ENCODE peak calls at places on chromosomes 6 and 20, in eight cellular contexts. R is heart right ventricle, K is WERI-Rb-1, J is lower lobe of right lung, U is psoas muscle, N is esophagus squamous epithelium, V is A549, L is pancreas. Y is an unnamed sample.

GRCh38 chr20:35145141-35145564 is 2.0 kb downstream of the EDEM2 start:
- DNase-seq in R (no peak), K (peak), L (no peak), N (no peak), J (no peak), V (peak), U (no peak), Y (no peak)

GRCh38 chr6:14028631-14029030 is 88.9 kb upstream of the CD83 start:
- DNase-seq in R (no peak), N (no peak), J (no peak), U (no peak), K (no peak), L (no peak), V (no peak), Y (no peak)

GRCh38 chr20:3334156-3334943 is 73.1 kb downstream of the DNAAF9 start:
- DNase-seq in J (no peak), V (no peak), K (no peak), L (no peak), U (no peak), N (no peak), R (no peak), Y (no peak)

GRCh38 chr6:134529921-134530320 is 212.0 kb upstream of the SGK1 start:
- DNase-seq in R (no peak), U (no peak), N (no peak), J (no peak), V (peak), L (no peak), K (no peak), Y (no peak)

GRCh38 chr6:51855310-51856082 is 231.9 kb downstream of the PKHD1 start:
- DNase-seq in V (peak), U (no peak), J (no peak), R (no peak), L (peak), N (no peak), K (peak), Y (no peak)

GRCh38 chr20:36310215-36310981 is 4.3 kb downstream of the DLGAP4 start:
- DNase-seq in R (no peak), K (no peak), V (no peak), N (no peak), L (no peak), J (no peak), U (no peak), Y (no peak)

GRCh38 chr20:64212750-64213149 is 42.8 kb upstream of the PCMTD2 start:
- DNase-seq in V (no peak), N (no peak), L (peak), J (no peak), R (peak), U (peak), K (peak), Y (peak)

GRCh38 chr6:19578489-19578888 is 258.7 kb upstream of the ID4 start:
- DNase-seq in K (no peak), N (no peak), V (no peak), U (no peak), R (no peak), L (no peak), J (no peak), Y (no peak)

GRCh38 chr20:37542281-37542680 is 14.6 kb upstream of the BLCAP start:
- DNase-seq in V (peak), J (no peak), R (no peak), L (no peak), N (no peak), K (no peak), U (no peak), Y (no peak)

GRCh38 chr20:38407321-38407720 is 27.8 kb downstream of the SNHG17 start:
- DNase-seq in K (no peak), L (no peak), N (no peak), U (no peak), V (no peak), R (peak), J (no peak), Y (no peak)

GRCh38 chr20:10221022-10221421 is 2.4 kb downstream of the SNAP25 start:
- DNase-seq in K (peak), U (no peak), J (no peak), R (no peak), V (no peak), L (no peak), N (no peak), Y (no peak)

GRCh38 chr6:56652231-56652630 is 9.5 kb upstream of the DST start:
- DNase-seq in J (no peak), L (no peak), K (no peak), U (no peak), V (no peak), R (no peak), N (no peak), Y (no peak)

GRCh38 chr6:14934844-14935243 is 311.0 kb upstream of the JARID2 start:
- DNase-seq in R (no peak), V (no peak), U (no peak), L (no peak), K (no peak), N (no peak), J (no peak), Y (no peak)

GRCh38 chr6:38715016-38715809 is at the start of gene DNAH8:
- DNase-seq in U (no peak), K (no peak), V (no peak), J (no peak), R (no peak), N (no peak), L (no peak), Y (no peak)

GRCh38 chr6:158347335-158347734 is 35.1 kb downstream of the TULP4 start:
- DNase-seq in V (no peak), U (no peak), N (no peak), R (no peak), K (peak), J (no peak), L (no peak), Y (no peak)

GRCh38 chr6:6674872-6675271 is 86.4 kb downstream of the LY86 start:
- DNase-seq in K (peak), N (no peak), V (no peak), L (no peak), J (no peak), R (no peak), U (no peak), Y (no peak)

GRCh38 chr6:28315628-28316027 is 20.3 kb downstream of the ZSCAN31 start:
- DNase-seq in R (no peak), U (no peak), K (no peak), L (no peak), N (no peak), V (no peak), J (no peak), Y (no peak)

DNA sequence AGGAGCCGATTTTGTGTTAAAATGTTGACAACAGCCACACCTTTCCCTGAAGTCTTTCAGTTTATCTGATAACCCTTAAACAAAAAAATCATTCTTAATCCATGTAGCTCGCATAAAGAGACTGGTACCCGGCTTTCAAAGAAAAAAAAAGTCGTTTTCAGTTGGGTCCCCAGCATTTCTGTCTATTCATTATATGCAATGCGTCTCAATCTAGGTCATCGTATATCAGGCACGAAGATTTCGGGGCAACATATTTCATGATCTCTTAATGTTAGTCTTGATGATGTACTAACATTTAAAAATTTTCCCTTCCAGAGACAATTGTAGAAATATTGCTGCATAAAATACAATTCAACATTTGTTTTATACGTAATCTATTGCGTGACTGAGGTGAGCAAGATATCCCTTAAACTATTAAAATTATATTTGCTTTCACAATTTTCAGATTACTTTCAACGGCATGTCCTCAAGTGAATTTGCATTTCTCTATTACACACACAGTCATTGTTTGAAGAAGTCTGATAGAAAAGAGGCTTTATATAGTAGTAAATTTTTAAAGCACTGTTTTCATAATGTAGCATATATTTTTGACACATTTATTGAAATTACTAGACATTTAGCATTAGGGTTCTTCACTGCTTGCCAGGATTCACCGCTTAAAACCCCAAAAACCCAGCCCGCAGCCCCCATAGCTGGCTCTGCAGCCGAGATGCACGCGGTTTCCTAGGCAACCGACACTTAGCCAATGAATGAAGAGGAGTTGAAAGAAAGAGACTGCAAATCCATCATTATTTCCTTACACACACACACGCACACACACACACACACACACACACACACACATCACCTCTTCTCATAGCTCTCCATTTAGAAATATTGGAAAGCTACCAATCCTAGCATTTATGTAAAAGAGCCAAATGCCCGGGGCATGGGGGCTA is 3.1 kb upstream of the TUBB2B start:
- DNase-seq in R (no peak), U (no peak), K (peak), N (no peak), J (no peak), V (no peak), L (peak), Y (peak)
- H3K4me3 ChIP-seq in R (peak), U (peak), K (peak), N (peak), J (peak), V (peak), L (peak), Y (peak)

DNA sequence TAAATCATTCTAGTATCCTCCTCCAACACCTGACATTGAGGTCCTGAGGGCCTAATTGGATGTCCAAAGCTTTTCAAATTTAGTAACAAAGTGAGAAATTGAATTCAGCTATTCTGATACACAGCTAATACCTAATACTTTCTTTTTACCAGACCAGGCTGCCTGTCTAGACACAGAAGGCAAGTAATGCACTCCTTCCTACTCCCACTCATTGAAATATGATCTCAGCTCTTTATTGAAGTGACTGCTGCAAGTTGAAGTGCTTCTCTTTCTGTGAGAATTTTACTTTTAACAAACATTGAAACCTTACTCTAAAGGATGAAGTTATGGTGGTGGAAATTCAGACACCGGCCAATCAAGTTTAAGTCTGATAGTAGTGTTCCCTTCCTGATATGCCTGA is 90.8 kb upstream of the OGFRL1 start:
- DNase-seq in R (no peak), U (no peak), J (no peak), K (no peak), L (no peak), N (no peak), V (no peak), Y (no peak)
- H3K27ac ChIP-seq in R (no peak), U (no peak), J (no peak), K (no peak), L (no peak), N (no peak), V (peak), Y (no peak)

DNA sequence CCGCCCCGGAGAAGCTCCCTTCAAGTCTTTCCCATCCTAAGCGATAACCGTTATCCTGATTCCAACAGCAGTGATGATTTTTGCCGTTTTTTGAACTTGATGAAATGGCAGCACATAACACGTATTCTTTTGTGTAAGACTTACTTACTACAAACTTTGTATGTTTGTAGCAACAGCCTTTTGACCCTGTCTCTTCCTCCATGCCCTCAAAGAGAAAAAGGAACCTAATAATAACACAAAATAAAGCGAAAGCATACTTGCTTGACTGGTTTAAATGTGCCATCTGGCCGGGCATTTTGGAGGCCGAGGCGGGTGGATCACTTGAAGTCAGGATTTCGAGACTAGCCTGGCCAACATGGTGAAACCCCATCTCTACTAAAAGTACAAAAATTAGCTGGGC is 26.4 kb upstream of the SLC9A8 start:
- DNase-seq in N (no peak), R (no peak), U (no peak), J (no peak), V (no peak), L (no peak), K (no peak), Y (no peak)
- TF ChIP-seq CTCF in N (no peak), R (no peak), U (no peak), J (no peak), V (no peak), L (no peak), K (no peak), Y (no peak)

GRCh38 chr6:122408240-122408639 is 8.8 kb downstream of the HSF2 start:
- DNase-seq in J (no peak), L (no peak), K (no peak), V (no peak), N (no peak), U (no peak), R (no peak), Y (no peak)
- H3K4me3 ChIP-seq in J (no peak), L (no peak), K (no peak), V (no peak), N (no peak), U (peak), R (no peak), Y (no peak)

GRCh38 chr20:16013631-16014030 is 559.6 kb downstream of the KIF16B start:
- DNase-seq in N (no peak), R (no peak), V (no peak), K (no peak), U (no peak), J (no peak), L (no peak), Y (no peak)

GRCh38 chr20:16007978-16008377 is 565.3 kb downstream of the KIF16B start:
- DNase-seq in J (no peak), U (no peak), L (no peak), V (peak), K (no peak), N (no peak), R (no peak), Y (no peak)

GRCh38 chr20:16011519-16011918 is 561.7 kb downstream of the KIF16B start:
- DNase-seq in V (no peak), R (no peak), K (no peak), U (no peak), N (no peak), L (no peak), J (no peak), Y (no peak)

GRCh38 chr20:16014436-16014835 is 558.8 kb downstream of the KIF16B start:
- DNase-seq in L (no peak), V (no peak), U (no peak), J (no peak), K (no peak), N (no peak), R (no peak), Y (no peak)

GRCh38 chr20:16011061-16011460 is 562.2 kb downstream of the KIF16B start:
- DNase-seq in N (no peak), V (no peak), L (no peak), K (no peak), R (no peak), U (no peak), J (no peak), Y (no peak)
- H3K27ac ChIP-seq in N (no peak), V (no peak), L (no peak), K (no peak), R (no peak), U (no peak), J (no peak), Y (no peak)

GRCh38 chr20:7379621-7380220 is 560.5 kb downstream of the HAO1 start:
- DNase-seq in R (no peak), K (no peak), N (no peak), L (no peak), J (no peak), U (no peak), V (no peak), Y (no peak)
- TF ChIP-seq CTCF in R (no peak), K (no peak), N (no peak), L (no peak), J (no peak), U (no peak), V (no peak), Y (no peak)

DNA sequence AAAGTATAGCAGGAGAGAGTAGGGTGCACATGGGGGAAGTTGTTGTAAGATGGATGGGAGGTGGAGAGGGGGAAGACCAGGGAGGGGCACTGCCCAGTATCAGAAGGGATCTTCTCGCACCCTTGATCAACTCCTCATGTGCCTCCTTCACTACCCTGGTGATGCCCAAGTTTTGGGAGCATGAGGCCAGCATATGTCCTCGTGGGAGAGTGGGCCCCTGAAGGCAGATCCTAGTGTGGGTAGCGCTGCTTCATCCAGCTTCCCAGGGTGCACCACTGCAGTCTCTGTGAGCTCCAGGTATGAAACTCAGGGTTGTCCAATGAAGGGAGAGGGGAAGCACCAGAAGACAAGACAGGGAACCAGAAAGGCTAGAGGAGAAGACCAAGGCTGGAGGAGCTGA is 82.2 kb upstream of the FOXP4 start:
- DNase-seq in J (no peak), L (no peak), K (no peak), V (no peak), N (no peak), U (no peak), R (no peak), Y (no peak)
- H3K4me3 ChIP-seq in J (no peak), L (no peak), K (no peak), V (no peak), N (no peak), U (no peak), R (no peak), Y (no peak)

GRCh38 chr6:105993769-105994521 is 92.2 kb upstream of the PRDM1 start:
- DNase-seq in R (peak), V (no peak), N (no peak), K (no peak), U (peak), J (peak), L (no peak), Y (no peak)
- H3K27ac ChIP-seq in R (peak), V (peak), N (peak), K (peak), U (peak), J (peak), L (peak), Y (peak)

DNA sequence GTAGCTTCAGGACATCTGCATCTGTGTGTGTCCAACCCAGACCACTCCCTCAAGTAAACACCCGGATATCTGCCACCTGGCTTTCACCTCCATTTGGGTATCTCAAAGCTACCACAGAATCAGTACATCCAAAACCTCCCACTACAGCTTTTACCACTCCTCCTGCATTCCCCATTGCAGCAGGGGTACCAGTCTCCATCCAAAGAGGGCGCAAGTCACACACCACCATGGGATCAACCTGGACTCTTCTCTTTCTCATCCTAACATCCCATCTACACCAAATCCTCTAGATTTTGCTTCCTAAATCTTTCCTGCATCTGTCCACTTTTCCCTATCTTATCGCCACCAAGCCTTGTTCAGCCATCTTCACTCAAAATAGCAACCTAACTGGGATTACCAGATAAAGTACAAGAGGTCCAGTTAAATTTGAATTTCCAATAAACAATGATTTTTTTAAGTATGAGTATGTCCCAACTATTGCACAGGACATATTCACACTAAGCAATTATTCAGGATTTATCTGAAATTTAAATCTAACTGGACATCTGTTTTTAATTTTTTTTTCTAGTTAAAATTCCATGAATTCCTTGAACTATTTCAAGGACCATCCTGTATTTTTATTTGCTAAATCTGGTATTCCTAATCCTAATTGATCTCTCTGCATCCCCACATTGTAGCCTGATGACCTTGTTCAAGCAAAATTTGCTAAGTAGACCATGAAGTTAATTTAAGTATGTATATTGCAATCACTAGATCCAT is 164.3 kb upstream of the MLN start:
- DNase-seq in J (no peak), V (peak), R (no peak), N (no peak), L (no peak), U (no peak), K (peak), Y (no peak)
- TF ChIP-seq CTCF in J (no peak), V (peak), R (no peak), N (no peak), L (no peak), U (no peak), K (peak), Y (no peak)

DNA sequence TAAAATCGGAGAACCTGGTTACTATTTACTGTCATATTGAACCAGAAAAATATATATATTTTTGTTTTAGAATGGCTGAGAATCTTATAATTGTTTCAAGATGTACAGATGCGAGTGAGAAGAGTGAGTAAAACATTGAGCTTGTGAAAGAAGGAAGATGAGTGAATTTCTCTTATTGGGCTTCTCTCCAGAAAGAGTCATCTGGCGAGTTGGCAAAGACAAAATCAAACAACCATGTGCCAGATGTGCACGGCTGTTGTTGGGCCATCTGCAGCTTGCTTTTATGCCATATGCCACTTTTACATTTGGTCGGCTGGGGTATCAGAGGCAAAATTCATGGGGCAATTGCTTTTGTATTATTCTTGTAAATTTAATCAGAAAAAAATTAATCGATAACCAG is 97.3 kb upstream of the GRIK2 start:
- DNase-seq in R (no peak), L (no peak), K (no peak), N (no peak), J (no peak), U (no peak), V (no peak), Y (no peak)
- H3K4me3 ChIP-seq in R (no peak), L (no peak), K (no peak), N (no peak), J (no peak), U (no peak), V (no peak), Y (no peak)

Y was measured in dorsolateral prefrontal cortex.